ENCODE peak calls at places on chromosomes 5 and 9, in nine cellular contexts. C, H, M, Y, I, D, W, Z and N are unnamed samples.

GRCh38 chr9:80649001-80649420 is 1040.3 kb downstream of the TLE1 start:
- DNase-seq in M (no peak), W (no peak), C (no peak), Y (no peak), H (peak; percentile 57), I (peak; percentile 79), Z (no peak), D (no peak), N (peak; percentile 2)

GRCh38 chr9:134186471-134187109 is 22.2 kb upstream of the RNU6ATAC start:
- DNase-seq in W (no peak), H (no peak), Y (no peak), Z (no peak), C (no peak), M (no peak), D (no peak), I (no peak), N (no peak)

GRCh38 chr9:78972303-78973002 is 599.3 kb upstream of the TLE4 start:
- DNase-seq in I (no peak), D (no peak), W (no peak), Z (peak; percentile 99), M (no peak), Y (peak; percentile 86), C (no peak), H (no peak), N (no peak)

GRCh38 chr9:20606637-20607036 is 15.7 kb downstream of the MLLT3 start:
- DNase-seq in D (no peak), Y (no peak), I (no peak), H (no peak), Z (peak; percentile 15), W (no peak), M (no peak), C (no peak), N (peak; percentile 1)

GRCh38 chr9:126883636-126884035 is 23.2 kb downstream of the ZBTB34 start:
- DNase-seq in C (no peak), H (no peak), Y (no peak), D (no peak), I (no peak), M (no peak), W (no peak), Z (no peak), N (no peak)

GRCh38 chr9:99090366-99091130 is 14.4 kb upstream of the TGFBR1 start:
- DNase-seq in W (no peak), H (peak; percentile 39), Y (no peak), M (no peak), C (no peak), I (no peak), D (no peak), Z (no peak), N (no peak)

GRCh38 chr9:3434594-3434993 is 91.2 kb downstream of the RFX3 start:
- DNase-seq in C (no peak), Z (no peak), H (no peak), I (peak; percentile 16), D (no peak), M (no peak), W (no peak), Y (no peak), N (no peak)

GRCh38 chr9:128316421-128316820 is 5.8 kb downstream of the TRUB2 start:
- DNase-seq in I (no peak), Z (no peak), M (peak; percentile 81), D (peak; percentile 76), Y (no peak), H (no peak), C (no peak), W (no peak), N (no peak)

GRCh38 chr5:68547049-68547448 is 331.5 kb downstream of the PIK3R1 start:
- DNase-seq in M (no peak), C (no peak), Z (no peak), Y (no peak), D (no peak), I (no peak), H (no peak), W (no peak), N (no peak)

GRCh38 chr5:16464664-16465543 is 696 bp downstream of the ZNF622 start:
- DNase-seq in I (no peak), H (no peak), Y (no peak), W (no peak), C (no peak), D (no peak), Z (no peak), M (no peak), N (no peak)

GRCh38 chr9:123360161-123361085 is 4.4 kb downstream of the CRB2 start:
- DNase-seq in H (no peak), Y (peak; percentile 86), M (no peak), I (no peak), D (no peak), Z (no peak), W (no peak), C (peak; percentile 87), N (peak; percentile 82)

GRCh38 chr5:33761139-33761538 is 130.7 kb downstream of the ADAMTS12 start:
- DNase-seq in M (no peak), Z (no peak), W (no peak), I (peak; percentile 64), Y (no peak), H (no peak), D (no peak), C (no peak), N (peak; percentile 20)

GRCh38 chr5:61319388-61320146 is 12.5 kb upstream of the ZSWIM6 start:
- DNase-seq in Y (no peak), H (no peak), Z (no peak), W (no peak), M (no peak), C (peak; percentile 83), I (no peak), D (no peak), N (no peak)

GRCh38 chr5:173730610-173731302 is 114.3 kb upstream of the BOD1 start:
- DNase-seq in D (no peak), M (no peak), Y (no peak), C (no peak), Z (no peak), I (no peak), H (no peak), W (no peak), N (no peak)

GRCh38 chr5:10036136-10036535 is 213.6 kb downstream of the ATPSCKMT start:
- DNase-seq in Z (peak; percentile 8), W (no peak), H (no peak), D (no peak), I (peak; percentile 65), C (no peak), Y (no peak), M (no peak), N (no peak)

GRCh38 chr5:66933066-66933465 is 263.5 kb downstream of the CD180 start:
- DNase-seq in I (peak; percentile 81), M (no peak), Z (no peak), C (no peak), D (no peak), H (no peak), Y (no peak), W (no peak), N (peak; percentile 20)

GRCh38 chr9:24416136-24416535 is 129.6 kb downstream of the IZUMO3 start:
- DNase-seq in I (no peak), Z (no peak), D (no peak), Y (no peak), M (no peak), C (no peak), W (no peak), H (no peak), N (no peak)

GRCh38 chr9:37739222-37739621 is 14.4 kb upstream of the TRMT10B start:
- DNase-seq in I (no peak), Y (no peak), C (no peak), Z (no peak), M (no peak), D (no peak), W (no peak), H (no peak), N (no peak)

GRCh38 chr5:23655674-23656073 is 148.3 kb downstream of the PRDM9 start:
- DNase-seq in D (no peak), Z (no peak), I (no peak), Y (no peak), W (no peak), C (no peak), M (no peak), H (no peak), N (no peak)

GRCh38 chr5:36683821-36684434 is 77.5 kb downstream of the SLC1A3 start:
- DNase-seq in I (peak; percentile 33), D (peak; percentile 46), C (no peak), W (no peak), Y (no peak), H (peak; percentile 57), M (peak; percentile 40), Z (no peak), N (no peak)

GRCh38 chr9:8713149-8713856 is 913.7 kb upstream of the DMAC1 start:
- DNase-seq in I (no peak), M (no peak), C (no peak), D (no peak), Z (no peak), Y (no peak), W (no peak), H (no peak), N (no peak)

GRCh38 chr9:33318781-33319180 is 28.5 kb downstream of the NFX1 start:
- DNase-seq in C (no peak), Y (no peak), H (no peak), W (no peak), M (no peak), D (no peak), I (no peak), Z (no peak), N (no peak)

GRCh38 chr5:101440173-101440572 is 537.1 kb upstream of the ST8SIA4 start:
- DNase-seq in Y (no peak), H (no peak), I (no peak), W (no peak), C (no peak), M (no peak), D (no peak), Z (no peak), N (no peak)

GRCh38 chr5:17012289-17012688 is 76.2 kb upstream of the MYO10 start:
- DNase-seq in Y (no peak), C (no peak), M (no peak), I (peak; percentile 74), H (no peak), Z (no peak), D (no peak), W (no peak), N (peak; percentile 65)

GRCh38 chr5:175873090-175873454 is 1.7 kb downstream of the CPLX2 start:
- DNase-seq in D (peak; percentile 29), W (no peak), Y (peak; percentile 65), Z (peak; percentile 20), I (no peak), M (no peak), H (no peak), C (peak; percentile 38), N (peak; percentile 43)

GRCh38 chr5:2530609-2531008 is 220.9 kb downstream of the IRX2 start:
- DNase-seq in H (no peak), Z (no peak), I (no peak), M (no peak), D (no peak), C (no peak), Y (no peak), W (no peak), N (no peak)

GRCh38 chr5:176642675-176643490 is 4.4 kb upstream of the TSPAN17 start:
- DNase-seq in D (no peak), H (no peak), W (no peak), M (no peak), Y (no peak), C (no peak), I (no peak), Z (no peak), N (no peak)

GRCh38 chr5:163460562-163461176 is at the start of gene HMMR:
- DNase-seq in M (no peak), Y (no peak), H (no peak), C (no peak), D (no peak), W (no peak), I (peak; percentile 40), Z (peak; percentile 32), N (no peak)

GRCh38 chr5:96235008-96235910 is 197.8 kb downstream of the PCSK1 start:
- DNase-seq in W (no peak), H (no peak), I (no peak), Y (no peak), M (no peak), D (no peak), Z (no peak), C (no peak), N (no peak)

GRCh38 chr5:132059043-132059695 is 1.3 kb upstream of the IL3 start:
- DNase-seq in C (no peak), W (no peak), Y (no peak), D (no peak), H (peak; percentile 11), I (no peak), Z (no peak), M (no peak), N (peak; percentile 1)